ENCODE peak calls at places on chromosomes 13 and 19, in five cellular contexts. S is tibial artery, V is heart right ventricle, O is A549, C is pancreas. T is an unnamed sample.

GRCh38 chr13:89982406-89983085 is 1364.9 kb upstream of the MIR17HG start:
- DNase-seq in S (no peak), V (no peak), O (peak), C (no peak), T (no peak)

GRCh38 chr13:47708386-47708785 is 292.7 kb downstream of the SUCLA2 start:
- DNase-seq in S (no peak), V (no peak), O (peak), C (no peak), T (no peak)

GRCh38 chr13:95298971-95299627 is 2.2 kb downstream of the ABCC4 start:
- DNase-seq in S (no peak), V (no peak), O (peak), C (no peak), T (no peak)

GRCh38 chr19:56637976-56638555 is 4.9 kb upstream of the SMIM17 start:
- DNase-seq in S (no peak), V (peak), O (peak), C (peak), T (peak)

GRCh38 chr19:53868892-53869804 is 1.5 kb downstream of the MYADM start:
- DNase-seq in S (peak), V (peak), O (peak), C (peak), T (peak)

GRCh38 chr19:10961073-10961762 is 388 bp downstream of the SMARCA4 start:
- DNase-seq in S (no peak), V (no peak), O (no peak), C (peak), T (peak)

GRCh38 chr13:105773887-105774538 is 761.4 kb downstream of the EFNB2 start:
- DNase-seq in S (no peak), V (no peak), O (peak), C (peak), T (no peak)

GRCh38 chr19:38684862-38685665 is 37.6 kb downstream of the ACTN4 start:
- DNase-seq in S (no peak), V (no peak), O (no peak), C (no peak), T (no peak)

GRCh38 chr19:46472592-46472991 is 1.2 kb upstream of the PNMA8A start:
- DNase-seq in S (peak), V (no peak), O (no peak), C (no peak), T (no peak)

GRCh38 chr19:19211499-19212432 is at the start of gene NCAN:
- DNase-seq in S (no peak), V (no peak), O (no peak), C (no peak), T (no peak)

GRCh38 chr19:48877900-48878218 is 5.6 kb downstream of the PPP1R15A start:
- DNase-seq in S (no peak), V (no peak), O (peak), C (no peak), T (no peak)

GRCh38 chr13:24463078-24463477 is 49.5 kb downstream of the PARP4 start:
- DNase-seq in S (no peak), V (no peak), O (no peak), C (no peak), T (no peak)

GRCh38 chr13:66657165-66657895 is 572.8 kb downstream of the PCDH9 start:
- DNase-seq in S (no peak), V (peak), O (peak), C (peak), T (peak)

GRCh38 chr13:90592943-90593342 is 754.5 kb upstream of the MIR17HG start:
- DNase-seq in S (no peak), V (no peak), O (no peak), C (no peak), T (no peak)

GRCh38 chr13:88144580-88144979 is 473.4 kb downstream of the SLITRK5 start:
- DNase-seq in S (no peak), V (no peak), O (no peak), C (no peak), T (no peak)

GRCh38 chr19:7356899-7357627 is 8.3 kb downstream of the ARHGEF18 start:
- DNase-seq in S (no peak), V (no peak), O (no peak), C (no peak), T (no peak)

GRCh38 chr13:101026736-101027398 is 352.3 kb upstream of the TMTC4 start:
- DNase-seq in S (no peak), V (no peak), O (no peak), C (no peak), T (no peak)

GRCh38 chr19:36685835-36686234 is 1.6 kb upstream of the ZNF567 start:
- DNase-seq in S (no peak), V (no peak), O (no peak), C (no peak), T (no peak)

GRCh38 chr19:49892716-49893115 is 4.0 kb downstream of the IL4I1 start:
- DNase-seq in S (no peak), V (no peak), O (no peak), C (no peak), T (no peak)

GRCh38 chr19:49893135-49893534 is 3.6 kb downstream of the IL4I1 start:
- DNase-seq in S (no peak), V (no peak), O (no peak), C (no peak), T (no peak)

GRCh38 chr19:49890349-49891311 is 6.1 kb downstream of the IL4I1 start:
- DNase-seq in S (no peak), V (no peak), O (no peak), C (peak), T (no peak)

GRCh38 chr19:49889687-49890348 is 6.9 kb downstream of the IL4I1 start:
- DNase-seq in S (peak), V (peak), O (peak), C (peak), T (peak)

GRCh38 chr19:49891393-49891792 is 5.3 kb downstream of the IL4I1 start:
- DNase-seq in S (no peak), V (no peak), O (no peak), C (no peak), T (no peak)
- TF ChIP-seq CTCF in S (no peak), V (no peak), O (no peak), C (no peak), T (no peak)

GRCh38 chr19:30691767-30692516 is 319.8 kb downstream of the ZNF536 start:
- DNase-seq in S (no peak), V (no peak), O (no peak), C (no peak), T (no peak)
- H3K4me3 ChIP-seq in S (no peak), V (peak), O (no peak), C (no peak), T (peak)

GRCh38 chr19:6150289-6150688 is 14.8 kb downstream of the ACSBG2 start:
- DNase-seq in S (no peak), V (no peak), O (no peak), C (no peak), T (no peak)
- H3K27ac ChIP-seq in S (no peak), V (no peak), O (no peak), C (no peak), T (no peak)

GRCh38 chr19:13951799-13952153 is 533 bp upstream of the DCAF15 start:
- DNase-seq in S (no peak), V (no peak), O (no peak), C (no peak), T (no peak)

GRCh38 chr19:13953021-13953531 is 767 bp downstream of the DCAF15 start:
- DNase-seq in S (no peak), V (no peak), O (peak), C (no peak), T (no peak)

GRCh38 chr19:13951043-13951442 is 1.3 kb upstream of the DCAF15 start:
- DNase-seq in S (no peak), V (no peak), O (no peak), C (no peak), T (no peak)

GRCh38 chr19:13954185-13954584 is 1.9 kb downstream of the DCAF15 start:
- DNase-seq in S (no peak), V (no peak), O (no peak), C (no peak), T (no peak)

GRCh38 chr19:13952154-13953020 is at the start of gene DCAF15:
- DNase-seq in S (peak), V (peak), O (peak), C (peak), T (peak)
- TF ChIP-seq CTCF in S (no peak), V (no peak), O (no peak), C (no peak), T (no peak)

DNA sequence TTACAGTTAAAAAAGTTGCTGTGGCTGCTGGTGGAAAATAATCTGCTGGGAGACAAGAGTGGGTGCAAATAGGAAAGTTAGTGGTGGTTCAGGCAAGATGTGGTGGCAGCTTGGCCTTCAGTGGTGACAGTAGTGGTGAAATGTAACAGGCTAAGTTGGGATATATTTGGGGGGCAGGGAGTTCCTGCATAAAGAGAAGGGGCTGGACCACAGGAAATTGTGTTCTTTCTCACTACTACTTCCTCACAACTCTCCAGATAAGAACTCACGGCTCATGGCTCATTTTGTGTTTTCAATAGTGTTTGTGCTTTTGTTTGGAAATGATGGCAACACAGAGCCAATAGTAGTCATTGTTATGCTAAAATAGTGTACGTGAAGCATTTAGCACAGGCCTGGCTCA is 210.1 kb downstream of the POU4F1 start:
- DNase-seq in S (no peak), V (no peak), O (no peak), C (no peak), T (no peak)
- H3K4me3 ChIP-seq in S (no peak), V (no peak), O (no peak), C (no peak), T (no peak)

GRCh38 chr19:3370728-3371591 is 4.6 kb downstream of the NFIC start:
- DNase-seq in S (no peak), V (no peak), O (no peak), C (no peak), T (no peak)

GRCh38 chr19:3372413-3372812 is 6.0 kb downstream of the NFIC start:
- DNase-seq in S (no peak), V (no peak), O (no peak), C (no peak), T (no peak)

GRCh38 chr19:3375221-3376088 is 9.1 kb downstream of the NFIC start:
- DNase-seq in S (peak), V (peak), O (no peak), C (peak), T (peak)

GRCh38 chr19:3373971-3374368 is 7.6 kb downstream of the NFIC start:
- DNase-seq in S (no peak), V (no peak), O (no peak), C (no peak), T (peak)

DNA sequence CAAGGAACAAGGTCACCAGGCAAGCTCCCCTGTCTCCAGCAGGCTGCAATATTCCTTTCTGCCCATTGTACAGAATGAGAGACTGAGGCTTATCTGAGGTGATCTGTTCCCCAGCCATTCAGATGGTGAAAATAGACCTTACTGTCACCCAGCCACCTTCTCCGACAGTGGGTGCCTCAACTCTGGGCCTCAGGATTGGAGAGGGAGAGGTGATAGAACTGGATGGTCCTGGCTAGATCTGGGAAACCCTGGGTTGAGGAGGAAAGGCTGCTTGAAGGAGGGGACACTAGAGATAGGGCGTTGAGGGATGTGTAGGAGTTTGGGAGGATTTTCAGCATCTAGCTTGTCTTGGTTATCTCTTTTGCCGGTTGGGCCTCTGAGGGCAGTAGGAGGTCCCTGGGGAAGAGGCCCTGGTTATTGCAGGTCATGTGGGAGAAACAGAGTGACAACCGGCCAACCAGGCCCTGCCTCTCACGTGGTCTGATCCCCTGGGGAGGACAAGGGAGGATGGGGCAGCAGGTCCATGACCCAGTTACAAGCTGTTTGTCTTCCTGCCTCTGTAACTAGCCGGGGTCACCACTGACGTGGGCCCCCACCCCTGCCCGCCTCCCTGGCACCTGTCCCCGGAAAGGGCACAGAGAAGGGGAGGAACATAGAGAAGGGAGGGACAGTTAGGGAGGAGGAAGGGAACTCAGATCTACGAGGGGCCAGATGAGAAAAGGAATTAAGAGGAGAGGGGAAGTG is 8.2 kb downstream of the NFIC start:
- DNase-seq in S (peak), V (peak), O (no peak), C (peak), T (peak)
- H3K27ac ChIP-seq in S (peak), V (peak), O (no peak), C (peak), T (peak)

GRCh38 chr19:31140717-31141116 is 208.5 kb downstream of the TSHZ3 start:
- DNase-seq in S (no peak), V (no peak), O (peak), C (no peak), T (no peak)
- TF ChIP-seq CTCF in S (no peak), V (no peak), O (no peak), C (no peak), T (no peak)

GRCh38 chr13:27970382-27971235 is 1.5 kb upstream of the CDX2 start:
- DNase-seq in S (peak), V (no peak), O (no peak), C (no peak), T (no peak)
- H3K4me3 ChIP-seq in S (no peak), V (no peak), O (no peak), C (no peak), T (no peak)